ENCODE peak calls at places on chromosomes 12 and 14, in eight cellular contexts. X is cardiac muscle cell; N is pancreas; V is neuronal stem cell; I is OCI-LY7; H is adrenal gland; L is tibial nerve; K is CD8-positive, alpha-beta memory T cell. S is an unnamed sample.

GRCh38 chr12:119624971-119625370 is 31.4 kb downstream of the TMEM233 start:
- DNase-seq in N (no peak), H (no peak), V (no peak), L (no peak), I (no peak), X (peak; percentile 21), K (no peak), S (no peak)

GRCh38 chr14:92780444-92780843 is 13.7 kb upstream of the GOLGA5 start:
- DNase-seq in I (no peak), L (no peak), K (no peak), N (no peak), V (no peak), X (peak; percentile 32), H (no peak), S (no peak)

GRCh38 chr12:57755454-57756372 is 810 bp downstream of the MARCHF9 start:
- DNase-seq in I (peak; percentile 49), X (no peak), N (peak; percentile 58), K (peak; percentile 54), L (no peak), V (no peak), H (no peak), S (peak; percentile 32)

GRCh38 chr14:73660511-73660910 is 15.7 kb downstream of the DNAL1 start:
- DNase-seq in V (no peak), X (no peak), L (no peak), I (no peak), H (no peak), N (no peak), K (no peak), S (no peak)

GRCh38 chr12:119051474-119051873 is 70.1 kb downstream of the SRRM4 start:
- DNase-seq in V (no peak), H (no peak), L (no peak), I (no peak), X (no peak), K (no peak), N (no peak), S (no peak)

GRCh38 chr12:98696036-98696646 is 51.1 kb downstream of the APAF1 start:
- DNase-seq in H (no peak), L (no peak), I (no peak), V (no peak), X (no peak), K (no peak), N (no peak), S (no peak)

GRCh38 chr14:42110167-42110566 is 503.5 kb downstream of the LRFN5 start:
- DNase-seq in I (peak; percentile 30), X (peak; percentile 67), H (no peak), L (no peak), K (no peak), V (no peak), N (no peak), S (no peak)

GRCh38 chr12:90152897-90153624 is 444.4 kb upstream of the ATP2B1 start:
- DNase-seq in N (no peak), I (no peak), L (no peak), V (no peak), X (no peak), H (no peak), K (no peak), S (no peak)

GRCh38 chr12:1474059-1474537 is 120.3 kb downstream of the FBXL14 start:
- DNase-seq in H (no peak), L (no peak), I (no peak), X (peak; percentile 86), K (no peak), V (peak; percentile 21), N (no peak), S (no peak)

GRCh38 chr14:41137741-41138140 is 468.9 kb upstream of the LRFN5 start:
- DNase-seq in K (no peak), L (no peak), N (no peak), V (no peak), I (no peak), H (no peak), X (no peak), S (no peak)

GRCh38 chr14:91317381-91318313 is 73.1 kb upstream of the GPR68 start:
- DNase-seq in K (peak; percentile 85), N (peak; percentile 64), V (no peak), I (peak; percentile 53), X (peak; percentile 71), H (peak; percentile 79), L (no peak), S (peak; percentile 87)

GRCh38 chr14:58662028-58662427 is 24.3 kb downstream of the DACT1 start:
- DNase-seq in I (no peak), L (no peak), N (no peak), H (no peak), K (no peak), X (peak; percentile 24), V (no peak), S (no peak)

GRCh38 chr12:98110516-98110915 is 404.9 kb upstream of the TMPO start:
- DNase-seq in N (no peak), V (no peak), X (no peak), H (no peak), L (no peak), K (no peak), I (no peak), S (no peak)

GRCh38 chr14:103731916-103732867 is 16.6 kb downstream of the ZFYVE21 start:
- DNase-seq in H (peak; percentile 51), V (no peak), I (no peak), N (no peak), X (no peak), L (no peak), K (no peak), S (peak; percentile 10)
- H3K4me1 ChIP-seq in H (peaks cover 33% of the 10 kb centered on the region), V (no peaks in the 10 kb centered on the region), I (no peaks in the 10 kb centered on the region), N (peaks cover 13% of the 10 kb centered on the region), X (no peaks in the 10 kb centered on the region), L (no peaks in the 10 kb centered on the region), K (no peaks in the 10 kb centered on the region), S (peaks cover 27% of the 10 kb centered on the region)

GRCh38 chr12:107011519-107011918 is 24.6 kb upstream of the MTERF2 start:
- DNase-seq in L (no peak), I (no peak), K (no peak), H (no peak), X (no peak), V (no peak), N (no peak), S (no peak)

GRCh38 chr12:107012736-107013425 is 25.9 kb upstream of the MTERF2 start:
- DNase-seq in H (no peak), V (no peak), X (no peak), N (no peak), I (no peak), L (no peak), K (no peak), S (no peak)

GRCh38 chr12:107019546-107019945 is 32.6 kb upstream of the MTERF2 start:
- DNase-seq in V (no peak), N (no peak), I (no peak), X (no peak), L (no peak), K (no peak), H (no peak), S (no peak)

GRCh38 chr12:107017042-107017441 is 30.1 kb upstream of the MTERF2 start:
- DNase-seq in N (no peak), V (no peak), K (no peak), L (no peak), X (no peak), H (peak; percentile 63), I (no peak), S (no peak)

GRCh38 chr12:107014050-107014449 is 27.1 kb upstream of the MTERF2 start:
- DNase-seq in H (no peak), N (peak; percentile 54), L (no peak), V (no peak), I (peak; percentile 18), X (no peak), K (peak; percentile 3), S (no peak)
- H3K4me1 ChIP-seq in H (no peaks in the 10 kb centered on the region), N (no peaks in the 10 kb centered on the region), L (no peaks in the 10 kb centered on the region), V (no peaks in the 10 kb centered on the region), I (no peaks in the 10 kb centered on the region), X (peaks cover 11% of the 10 kb centered on the region), K (no peaks in the 10 kb centered on the region), S (no peaks in the 10 kb centered on the region)

GRCh38 chr12:12501121-12501520 is 61.5 kb downstream of the DUSP16 start:
- DNase-seq in L (no peak), I (no peak), V (no peak), X (no peak), K (no peak), N (no peak), H (no peak), S (no peak)

GRCh38 chr12:12503384-12504078 is 59.1 kb downstream of the DUSP16 start:
- DNase-seq in H (no peak), K (no peak), X (no peak), N (no peak), I (no peak), L (no peak), V (no peak), S (no peak)

GRCh38 chr12:12499909-12500604 is 62.6 kb downstream of the DUSP16 start:
- DNase-seq in L (no peak), H (no peak), N (no peak), I (no peak), K (no peak), X (no peak), V (no peak), S (no peak)

GRCh38 chr12:12505544-12506501 is 56.8 kb downstream of the DUSP16 start:
- DNase-seq in I (peak; percentile 42), K (no peak), N (no peak), V (no peak), H (peak; percentile 68), L (no peak), X (peak; percentile 68), S (no peak)

GRCh38 chr12:12502813-12503146 is 59.9 kb downstream of the DUSP16 start:
- DNase-seq in N (no peak), I (no peak), V (no peak), H (no peak), L (no peak), X (no peak), K (no peak), S (no peak)
- H3K4me1 ChIP-seq in N (peaks cover 7% of the 10 kb centered on the region), I (peaks cover 11% of the 10 kb centered on the region), V (peaks cover 22% of the 10 kb centered on the region), H (peaks cover 73% of the 10 kb centered on the region), L (peaks cover 25% of the 10 kb centered on the region), X (peaks cover 30% of the 10 kb centered on the region), K (peaks cover 9% of the 10 kb centered on the region), S (peaks cover 30% of the 10 kb centered on the region)

DNA sequence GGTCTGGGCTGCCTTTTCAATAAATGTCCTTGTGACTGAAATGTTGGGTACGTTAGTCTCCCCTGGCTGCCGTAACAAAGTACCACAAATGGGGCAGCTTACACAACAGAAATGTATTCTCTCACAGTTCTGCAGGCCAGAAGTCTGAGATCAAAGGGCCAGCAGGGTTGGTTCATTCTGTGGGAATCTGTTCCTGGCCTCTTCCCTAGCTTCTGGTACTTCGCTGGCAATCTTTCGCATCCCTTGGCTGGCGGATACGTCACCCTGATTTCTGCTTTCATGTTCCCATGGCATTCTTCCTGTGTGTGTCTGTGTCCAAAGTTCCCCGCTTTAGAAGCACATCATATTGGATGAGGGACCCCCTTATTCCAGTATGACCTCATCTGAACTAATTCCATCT is 95.8 kb upstream of the NCOR2 start:
- DNase-seq in X (no peak), N (no peak), V (no peak), I (no peak), H (no peak), K (no peak), L (no peak), S (no peak)
- H3K4me1 ChIP-seq in X (no peaks in the 10 kb centered on the region), N (no peaks in the 10 kb centered on the region), V (peaks cover 2% of the 10 kb centered on the region), I (no peaks in the 10 kb centered on the region), H (peaks cover 4% of the 10 kb centered on the region), K (no peaks in the 10 kb centered on the region), L (peaks cover 29% of the 10 kb centered on the region), S (peaks cover 31% of the 10 kb centered on the region)

DNA sequence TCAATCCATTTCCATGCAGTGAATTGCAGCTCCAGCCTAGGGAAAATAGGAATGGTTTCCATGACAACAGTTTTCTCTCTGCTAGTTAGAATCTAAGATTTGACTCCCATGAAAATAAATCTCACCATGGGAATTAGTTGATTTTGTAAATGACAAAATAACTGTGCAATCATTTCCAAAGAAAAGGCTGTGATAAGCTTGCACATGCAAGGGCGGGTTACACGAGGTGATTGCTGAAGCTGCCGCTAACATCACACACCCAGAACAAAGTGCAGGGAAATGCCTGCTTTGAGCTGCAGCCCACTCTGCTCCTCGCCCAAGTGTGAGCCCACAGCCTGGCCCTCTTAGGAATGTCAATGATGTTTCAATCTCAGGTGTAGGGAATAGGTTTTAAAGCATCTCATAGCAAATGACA is 53.8 kb downstream of the TRIM9 start:
- DNase-seq in H (no peak), I (no peak), K (no peak), N (no peak), X (no peak), L (no peak), V (no peak), S (no peak)
- H3K4me1 ChIP-seq in H (no peaks in the 10 kb centered on the region), I (no peaks in the 10 kb centered on the region), K (no peaks in the 10 kb centered on the region), N (no peaks in the 10 kb centered on the region), X (no peaks in the 10 kb centered on the region), L (no peaks in the 10 kb centered on the region), V (peaks cover 34% of the 10 kb centered on the region), S (no peaks in the 10 kb centered on the region)